ENCODE peak calls at places on chromosome 18, in ten cellular contexts. R is PC-9; J is omental fat pad; N is CD4-positive, alpha-beta T cell; W is HCT116; U is type B pancreatic cell; A is foreskin fibroblast; M is osteoblast; C is OCI-LY7; L is AG10803. P is an unnamed sample.

GRCh38 chr18:23761941-23762340 is 72.7 kb downstream of the LAMA3 start:
- DNase-seq in A (no peak), L (no peak), C (no peak), R (no peak), J (no peak), W (no peak), M (no peak), N (no peak), U (no peak), P (no peak)

GRCh38 chr18:46623541-46623940 is 33.5 kb downstream of the LOXHD1 start:
- DNase-seq in N (no peak), L (peak), J (no peak), W (no peak), C (no peak), U (peak), R (no peak), A (no peak), M (no peak), P (no peak)

GRCh38 chr18:68447286-68447685 is 267.6 kb downstream of the TMX3 start:
- DNase-seq in W (no peak), R (no peak), L (peak), J (no peak), N (no peak), U (no peak), M (no peak), C (no peak), A (no peak), P (no peak)

GRCh38 chr18:3720818-3721545 is 271.0 kb downstream of the TGIF1 start:
- DNase-seq in M (no peak), A (no peak), W (no peak), C (peak), J (no peak), R (no peak), L (no peak), N (no peak), U (no peak), P (no peak)

GRCh38 chr18:79001001-79001400 is 21.4 kb downstream of the SALL3 start:
- DNase-seq in W (no peak), N (no peak), L (no peak), J (no peak), U (no peak), M (no peak), A (no peak), R (no peak), C (no peak), P (no peak)

GRCh38 chr18:27772081-27772480 is 404.8 kb downstream of the CDH2 start:
- DNase-seq in W (no peak), J (no peak), R (no peak), N (no peak), U (no peak), L (no peak), C (no peak), M (no peak), A (no peak), P (no peak)

GRCh38 chr18:5463390-5463789 is 80.4 kb downstream of the EPB41L3 start:
- DNase-seq in W (no peak), L (peak), R (no peak), A (peak), N (no peak), M (no peak), C (no peak), J (peak), U (no peak), P (no peak)

GRCh38 chr18:3855961-3856360 is 406.0 kb downstream of the TGIF1 start:
- DNase-seq in J (no peak), N (no peak), R (no peak), L (no peak), C (no peak), M (no peak), W (no peak), U (no peak), A (no peak), P (no peak)

GRCh38 chr18:57898506-57899124 is 95.5 kb upstream of the ATP8B1 start:
- DNase-seq in J (no peak), C (no peak), M (peak), A (peak), W (no peak), L (peak), U (no peak), R (no peak), N (no peak), P (no peak)

GRCh38 chr18:33495278-33495677 is 54.8 kb upstream of the CCDC178 start:
- DNase-seq in N (no peak), L (peak), U (no peak), J (no peak), A (no peak), R (no peak), C (peak), M (no peak), W (no peak), P (no peak)
- TF ChIP-seq CTCF in N (no peak), L (no peak), U (peak), J (no peak), A (no peak), R (peak), C (peak), M (peak), W (no peak), P (peak)

DNA sequence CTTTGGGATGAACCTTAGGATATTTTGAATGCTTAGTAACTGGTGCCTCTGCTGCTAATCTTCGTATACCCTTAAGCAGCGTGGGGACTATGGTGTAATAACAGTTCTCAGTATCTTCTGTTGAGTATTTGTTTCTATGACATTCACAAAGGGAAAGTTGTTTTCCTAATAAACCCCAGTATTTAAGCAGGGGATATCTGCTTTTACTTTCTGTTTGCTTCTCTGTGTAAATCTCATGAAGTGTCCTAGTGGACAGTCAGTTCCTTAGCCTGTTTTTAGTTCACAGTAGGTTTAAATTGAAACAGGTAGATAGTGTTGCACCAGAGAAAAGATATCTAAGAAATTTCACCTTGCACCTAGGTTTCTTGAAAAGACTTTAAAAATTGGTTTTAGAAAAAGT is 14.9 kb downstream of the KIAA1328 start:
- DNase-seq in U (no peak), J (no peak), C (no peak), N (no peak), A (no peak), L (no peak), W (no peak), M (no peak), R (no peak), P (no peak)
- TF ChIP-seq CTCF in U (no peak), J (no peak), C (no peak), N (no peak), A (no peak), L (no peak), W (no peak), M (peak), R (no peak), P (no peak)

DNA sequence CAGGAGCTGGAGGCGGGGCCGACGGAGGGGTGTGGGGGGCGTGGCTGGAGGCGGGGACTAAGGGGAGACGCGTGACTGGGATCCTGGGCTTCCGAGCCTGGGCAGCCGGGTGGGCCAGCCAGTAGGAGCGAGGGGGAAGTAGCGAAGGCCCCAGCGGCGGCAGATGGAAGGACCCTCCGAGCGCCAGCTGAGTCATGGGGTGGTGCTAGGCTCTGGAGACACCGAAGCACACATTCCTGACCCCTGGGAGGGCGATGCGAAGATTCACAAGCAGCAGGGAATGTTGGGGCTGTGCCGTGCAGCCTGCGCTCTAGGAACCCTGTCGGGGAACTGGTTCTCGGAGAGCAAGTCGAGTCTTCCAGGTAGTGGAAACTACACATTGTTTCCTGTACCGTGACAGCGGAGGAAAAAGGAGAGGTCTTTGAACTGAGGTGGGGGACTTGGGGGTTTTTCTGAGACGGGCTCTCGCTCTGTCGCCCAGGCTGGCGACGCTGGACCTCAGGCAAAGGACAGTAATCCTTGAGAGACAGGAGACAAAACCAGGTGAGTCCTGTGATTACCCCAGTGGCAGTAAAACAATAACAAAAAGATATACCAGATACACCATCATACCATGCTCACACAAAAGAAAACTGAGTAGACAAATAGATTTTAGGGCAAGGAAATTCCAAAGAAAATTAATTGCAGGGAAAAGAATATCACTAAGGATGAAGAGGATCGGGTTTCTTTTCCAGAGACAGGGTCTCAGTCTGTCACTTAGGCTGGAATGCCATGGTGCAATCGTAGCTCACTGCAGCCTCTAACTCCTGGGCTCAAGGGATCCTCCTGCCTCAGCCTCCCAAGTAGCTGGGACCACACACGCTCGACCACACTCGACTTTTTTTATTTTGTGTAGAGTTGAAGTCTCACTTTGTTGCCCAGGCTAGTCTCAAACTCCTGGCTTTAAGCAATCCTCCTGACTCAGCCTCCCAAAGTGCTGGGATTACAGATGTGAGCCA is 828 bp upstream of the AFG3L2 start:
- DNase-seq in W (no peak), L (no peak), M (no peak), C (no peak), N (no peak), A (no peak), U (no peak), J (no peak), R (no peak), P (no peak)
- TF ChIP-seq CTCF in W (no peak), L (peak), M (peak), C (peak), N (no peak), A (no peak), U (peak), J (no peak), R (no peak), P (peak)

GRCh38 chr18:61333746-61334490 is 688 bp downstream of the CDH20 start:
- DNase-seq in U (peak), W (no peak), L (no peak), J (no peak), M (peak), N (no peak), C (no peak), R (no peak), A (no peak), P (no peak)
- TF ChIP-seq CTCF in U (peak), W (no peak), L (no peak), J (no peak), M (no peak), N (no peak), C (no peak), R (no peak), A (no peak), P (no peak)

GRCh38 chr18:77701977-77702376 is 452.3 kb downstream of the GALR1 start:
- DNase-seq in L (no peak), R (no peak), J (no peak), N (no peak), A (no peak), C (no peak), U (no peak), M (no peak), W (no peak), P (no peak)
- TF ChIP-seq CTCF in L (no peak), R (no peak), J (no peak), N (no peak), A (no peak), C (no peak), U (no peak), M (no peak), W (no peak), P (peak)

P was measured in GM12864.